ENCODE peak calls at places on chromosome 16, in seven cellular contexts. One of them, this sample, is unnamed.

GRCh38 chr16:67164599-67165061 is at the start of gene HSF4:
- DNase-seq in mammary epithelial cell: no peak
- DNase-seq in breast epithelium: no peak
- DNase-seq in left ventricle myocardium inferior: peak; percentile 75
- DNase-seq in prostate gland: peak; percentile 34
- DNase-seq in IMR-90: no peak
- DNase-seq in heart right ventricle: peak; percentile 78
- DNase-seq in this sample: peak; percentile 32

GRCh38 chr16:31225193-31225592 is 8.3 kb upstream of the PYDC1 start:
- DNase-seq in mammary epithelial cell: no peak
- DNase-seq in breast epithelium: no peak
- DNase-seq in left ventricle myocardium inferior: no peak
- DNase-seq in prostate gland: no peak
- DNase-seq in IMR-90: no peak
- DNase-seq in heart right ventricle: no peak
- DNase-seq in this sample: no peak

GRCh38 chr16:30760577-30761426 is 1.1 kb downstream of the CFAP119 start:
- DNase-seq in mammary epithelial cell: no peak
- DNase-seq in breast epithelium: no peak
- DNase-seq in left ventricle myocardium inferior: no peak
- DNase-seq in prostate gland: no peak
- DNase-seq in IMR-90: no peak
- DNase-seq in heart right ventricle: no peak
- DNase-seq in this sample: peak; percentile 39

GRCh38 chr16:2512920-2513404 is 790 bp upstream of the ATP6V0C start:
- DNase-seq in mammary epithelial cell: no peak
- DNase-seq in breast epithelium: no peak
- DNase-seq in left ventricle myocardium inferior: no peak
- DNase-seq in prostate gland: no peak
- DNase-seq in IMR-90: no peak
- DNase-seq in heart right ventricle: no peak
- DNase-seq in this sample: peak; percentile 69

GRCh38 chr16:47779201-47780016 is 318.3 kb downstream of the PHKB start:
- DNase-seq in mammary epithelial cell: no peak
- DNase-seq in breast epithelium: no peak
- DNase-seq in left ventricle myocardium inferior: no peak
- DNase-seq in prostate gland: no peak
- DNase-seq in IMR-90: peak; percentile 28
- DNase-seq in heart right ventricle: no peak
- DNase-seq in this sample: no peak

GRCh38 chr16:8194795-8195194 is 395.5 kb downstream of the TMEM114 start:
- DNase-seq in mammary epithelial cell: no peak
- DNase-seq in breast epithelium: no peak
- DNase-seq in left ventricle myocardium inferior: no peak
- DNase-seq in prostate gland: no peak
- DNase-seq in IMR-90: no peak
- DNase-seq in heart right ventricle: no peak
- DNase-seq in this sample: no peak

GRCh38 chr16:2150418-2151187 is 2.2 kb downstream of the RAB26 start:
- DNase-seq in mammary epithelial cell: peak; percentile 69
- DNase-seq in breast epithelium: no peak
- DNase-seq in left ventricle myocardium inferior: no peak
- DNase-seq in prostate gland: no peak
- DNase-seq in IMR-90: peak; percentile 28
- DNase-seq in heart right ventricle: no peak
- DNase-seq in this sample: peak; percentile 71

GRCh38 chr16:17224859-17225258 is 245.9 kb downstream of the XYLT1 start:
- DNase-seq in mammary epithelial cell: peak; percentile 29
- DNase-seq in breast epithelium: no peak
- DNase-seq in left ventricle myocardium inferior: peak; percentile 30
- DNase-seq in prostate gland: peak; percentile 69
- DNase-seq in IMR-90: peak; percentile 82
- DNase-seq in heart right ventricle: peak; percentile 27
- DNase-seq in this sample: peak; percentile 68

GRCh38 chr16:57724541-57724940 is 11.0 kb upstream of the KATNB1 start:
- DNase-seq in mammary epithelial cell: no peak
- DNase-seq in breast epithelium: no peak
- DNase-seq in left ventricle myocardium inferior: no peak
- DNase-seq in prostate gland: no peak
- DNase-seq in IMR-90: no peak
- DNase-seq in heart right ventricle: no peak
- DNase-seq in this sample: no peak

GRCh38 chr16:27437946-27438345 is 36.0 kb downstream of the IL21R start:
- DNase-seq in mammary epithelial cell: no peak
- DNase-seq in breast epithelium: no peak
- DNase-seq in left ventricle myocardium inferior: no peak
- DNase-seq in prostate gland: no peak
- DNase-seq in IMR-90: no peak
- DNase-seq in heart right ventricle: no peak
- DNase-seq in this sample: no peak

GRCh38 chr16:27795992-27796614 is 246.2 kb downstream of the KATNIP start:
- DNase-seq in mammary epithelial cell: peak; percentile 19
- DNase-seq in breast epithelium: no peak
- DNase-seq in left ventricle myocardium inferior: peak; percentile 41
- DNase-seq in prostate gland: no peak
- DNase-seq in IMR-90: peak; percentile 31
- DNase-seq in heart right ventricle: peak; percentile 42
- DNase-seq in this sample: peak; percentile 71

GRCh38 chr16:27722892-27723450 is 173.0 kb downstream of the KATNIP start:
- DNase-seq in mammary epithelial cell: no peak
- DNase-seq in breast epithelium: no peak
- DNase-seq in left ventricle myocardium inferior: no peak
- DNase-seq in prostate gland: no peak
- DNase-seq in IMR-90: no peak
- DNase-seq in heart right ventricle: no peak
- DNase-seq in this sample: peak; percentile 15

DNA sequence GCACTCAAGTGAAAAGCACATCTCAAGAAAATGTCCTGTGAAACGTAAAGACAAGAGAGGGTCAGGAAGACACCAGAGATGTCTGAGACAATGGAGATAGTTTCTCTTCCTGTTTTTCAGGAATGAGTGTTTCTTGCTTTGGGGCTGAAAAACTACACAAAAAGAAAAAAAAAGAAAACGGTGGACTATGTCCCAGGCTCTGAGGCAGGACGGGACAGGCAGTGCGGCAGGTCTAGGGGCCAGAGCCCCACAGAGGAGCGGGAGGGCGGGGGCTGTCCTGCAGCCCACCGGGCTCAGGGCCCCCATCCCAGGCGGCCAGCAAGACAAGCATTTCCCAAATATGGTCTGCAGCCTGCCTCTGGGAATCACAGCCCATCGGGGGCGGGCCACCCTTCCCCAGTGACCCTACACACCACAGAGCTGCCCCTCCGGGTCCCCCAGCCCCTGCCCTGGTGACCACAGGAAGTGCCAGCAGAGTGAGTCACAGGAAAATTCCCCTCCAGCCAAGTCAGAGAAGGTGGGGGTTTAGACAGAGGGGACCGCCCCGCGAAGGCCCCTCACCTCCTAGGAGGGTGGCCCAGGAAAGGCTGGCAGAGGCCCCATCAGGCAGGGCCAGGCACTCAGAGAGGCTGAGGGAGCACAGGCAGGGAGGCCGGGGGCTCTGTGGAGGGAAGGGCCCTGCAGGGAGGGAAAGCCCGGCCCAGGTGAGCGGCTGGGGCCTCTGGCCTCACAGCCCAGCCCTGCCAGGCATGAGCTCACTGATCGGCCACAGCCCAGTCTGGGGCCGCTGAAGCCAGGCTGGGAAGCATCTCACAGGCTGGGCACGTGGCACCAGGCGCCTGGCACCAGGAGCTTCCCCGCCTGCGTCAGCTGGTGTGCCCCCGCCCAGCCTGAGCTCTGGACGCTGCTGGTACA is 6.3 kb downstream of the BCAR1 start:
- DNase-seq in mammary epithelial cell: peak; percentile 94
- DNase-seq in breast epithelium: peak; percentile 82
- DNase-seq in left ventricle myocardium inferior: peak; percentile 84
- DNase-seq in prostate gland: peak; percentile 68
- DNase-seq in IMR-90: peak; percentile 98
- DNase-seq in heart right ventricle: peak; percentile 83
- DNase-seq in this sample: peak; percentile 91
- H3K4me1 ChIP-seq in mammary epithelial cell: peaks cover 84% of the 10 kb centered on the region
- H3K4me1 ChIP-seq in breast epithelium: peaks cover 49% of the 10 kb centered on the region
- H3K4me1 ChIP-seq in left ventricle myocardium inferior: peaks cover 100% of the 10 kb centered on the region
- H3K4me1 ChIP-seq in prostate gland: peaks cover 33% of the 10 kb centered on the region
- H3K4me1 ChIP-seq in IMR-90: peaks cover 57% of the 10 kb centered on the region
- H3K4me1 ChIP-seq in heart right ventricle: peaks cover 86% of the 10 kb centered on the region
- H3K4me1 ChIP-seq in this sample: peaks cover 52% of the 10 kb centered on the region

DNA sequence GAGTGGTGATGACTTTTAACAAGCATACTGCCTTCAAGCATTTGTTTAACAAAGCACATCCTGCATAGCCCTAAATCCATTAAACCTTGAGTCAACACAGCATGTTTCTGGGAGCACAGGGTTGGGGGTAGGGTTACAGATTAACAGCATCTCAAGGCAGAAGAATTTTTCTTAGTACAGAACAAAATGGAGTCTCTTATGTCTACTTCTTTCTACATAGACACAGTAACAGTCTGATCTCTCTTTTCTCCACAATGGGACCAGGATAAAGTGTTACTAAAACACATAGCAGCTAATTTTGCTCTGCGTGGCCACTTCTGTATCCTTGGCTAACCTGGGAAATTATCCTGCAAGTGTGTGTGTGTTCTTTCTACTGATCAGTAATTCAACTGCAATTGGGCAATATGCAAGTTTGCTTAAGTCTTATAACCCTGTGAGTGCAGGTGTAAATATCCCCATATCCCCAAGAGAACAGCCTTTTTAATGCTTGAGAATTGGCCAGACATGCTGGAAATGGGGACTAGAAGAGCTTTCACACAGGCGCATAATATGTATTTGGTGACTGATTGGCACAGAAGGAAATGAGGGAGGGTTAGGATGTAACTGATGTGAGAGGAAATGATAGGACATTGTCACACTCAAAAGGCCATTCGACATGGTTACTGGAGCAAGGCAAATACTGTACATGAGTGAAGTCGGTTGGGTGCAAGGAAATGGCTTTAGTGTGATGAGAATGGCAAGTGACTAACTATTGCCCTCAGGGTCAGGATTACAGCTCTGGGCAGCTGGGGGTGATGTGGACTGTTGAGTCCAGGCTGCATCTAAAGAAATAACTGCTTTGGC is 10.8 kb upstream of the ANKS4B start:
- DNase-seq in mammary epithelial cell: no peak
- DNase-seq in breast epithelium: no peak
- DNase-seq in left ventricle myocardium inferior: no peak
- DNase-seq in prostate gland: no peak
- DNase-seq in IMR-90: no peak
- DNase-seq in heart right ventricle: no peak
- DNase-seq in this sample: no peak
- H3K4me3 ChIP-seq in mammary epithelial cell: no peak overlapping the region
- H3K4me3 ChIP-seq in breast epithelium: no peak overlapping the region
- H3K4me3 ChIP-seq in left ventricle myocardium inferior: no peak overlapping the region
- H3K4me3 ChIP-seq in prostate gland: no peak overlapping the region
- H3K4me3 ChIP-seq in IMR-90: no peak overlapping the region
- H3K4me3 ChIP-seq in heart right ventricle: no peak overlapping the region
- H3K4me3 ChIP-seq in this sample: no peak overlapping the region

GRCh38 chr16:14309001-14309886 is 238.1 kb downstream of the MRTFB start:
- DNase-seq in mammary epithelial cell: peak; percentile 81
- DNase-seq in breast epithelium: peak; percentile 76
- DNase-seq in left ventricle myocardium inferior: no peak
- DNase-seq in prostate gland: peak; percentile 36
- DNase-seq in IMR-90: peak; percentile 39
- DNase-seq in heart right ventricle: no peak
- DNase-seq in this sample: peak; percentile 92
- TF ChIP-seq CTCF in mammary epithelial cell: peak; percentile 31
- TF ChIP-seq CTCF in breast epithelium: no peak
- TF ChIP-seq CTCF in left ventricle myocardium inferior: no peak
- TF ChIP-seq CTCF in prostate gland: no peak
- TF ChIP-seq CTCF in IMR-90: no peak
- TF ChIP-seq CTCF in heart right ventricle: no peak
- TF ChIP-seq CTCF in this sample: no peak

GRCh38 chr16:81810894-81811538 is 31.9 kb downstream of the PLCG2 start:
- DNase-seq in mammary epithelial cell: peak; percentile 17
- DNase-seq in breast epithelium: no peak
- DNase-seq in left ventricle myocardium inferior: no peak
- DNase-seq in prostate gland: no peak
- DNase-seq in IMR-90: no peak
- DNase-seq in heart right ventricle: no peak
- DNase-seq in this sample: no peak

GRCh38 chr16:81809567-81809966 is 30.5 kb downstream of the PLCG2 start:
- DNase-seq in mammary epithelial cell: no peak
- DNase-seq in breast epithelium: no peak
- DNase-seq in left ventricle myocardium inferior: no peak
- DNase-seq in prostate gland: no peak
- DNase-seq in IMR-90: no peak
- DNase-seq in heart right ventricle: no peak
- DNase-seq in this sample: no peak

GRCh38 chr16:81810361-81810760 is 31.3 kb downstream of the PLCG2 start:
- DNase-seq in mammary epithelial cell: no peak
- DNase-seq in breast epithelium: no peak
- DNase-seq in left ventricle myocardium inferior: no peak
- DNase-seq in prostate gland: no peak
- DNase-seq in IMR-90: no peak
- DNase-seq in heart right ventricle: no peak
- DNase-seq in this sample: no peak

GRCh38 chr16:81807767-81808166 is 28.7 kb downstream of the PLCG2 start:
- DNase-seq in mammary epithelial cell: no peak
- DNase-seq in breast epithelium: no peak
- DNase-seq in left ventricle myocardium inferior: no peak
- DNase-seq in prostate gland: no peak
- DNase-seq in IMR-90: no peak
- DNase-seq in heart right ventricle: no peak
- DNase-seq in this sample: no peak

GRCh38 chr16:81808933-81809480 is 29.9 kb downstream of the PLCG2 start:
- DNase-seq in mammary epithelial cell: no peak
- DNase-seq in breast epithelium: no peak
- DNase-seq in left ventricle myocardium inferior: no peak
- DNase-seq in prostate gland: no peak
- DNase-seq in IMR-90: no peak
- DNase-seq in heart right ventricle: no peak
- DNase-seq in this sample: no peak
- H3K4me1 ChIP-seq in mammary epithelial cell: no peaks in the 10 kb centered on the region
- H3K4me1 ChIP-seq in breast epithelium: no peaks in the 10 kb centered on the region
- H3K4me1 ChIP-seq in left ventricle myocardium inferior: no peaks in the 10 kb centered on the region
- H3K4me1 ChIP-seq in prostate gland: no peaks in the 10 kb centered on the region
- H3K4me1 ChIP-seq in IMR-90: no peaks in the 10 kb centered on the region
- H3K4me1 ChIP-seq in heart right ventricle: no peaks in the 10 kb centered on the region
- H3K4me1 ChIP-seq in this sample: no peaks in the 10 kb centered on the region

DNA sequence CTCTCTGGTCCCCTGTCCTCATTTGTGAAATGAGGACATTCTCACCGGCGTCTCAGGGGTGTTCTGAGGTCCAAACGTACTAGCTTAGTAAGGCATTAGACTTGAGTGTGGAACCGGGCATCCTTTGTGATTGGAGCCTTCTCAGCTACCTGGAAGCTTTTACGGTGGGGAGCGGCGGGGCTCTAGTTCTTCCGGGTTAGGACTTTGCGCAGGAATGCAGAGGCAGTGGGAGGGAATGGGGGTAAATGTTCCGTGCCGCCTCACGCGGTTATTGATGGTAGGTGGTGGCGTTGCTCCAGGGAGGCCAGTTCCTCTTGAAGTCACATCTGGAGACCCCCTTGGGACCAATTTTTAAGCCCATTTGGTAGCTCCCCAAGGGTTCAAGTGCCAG is 113.6 kb downstream of the SNX29 start:
- DNase-seq in mammary epithelial cell: no peak
- DNase-seq in breast epithelium: peak; percentile 49
- DNase-seq in left ventricle myocardium inferior: no peak
- DNase-seq in prostate gland: no peak
- DNase-seq in IMR-90: no peak
- DNase-seq in heart right ventricle: no peak
- DNase-seq in this sample: no peak
- H3K4me3 ChIP-seq in mammary epithelial cell: no peak overlapping the region
- H3K4me3 ChIP-seq in breast epithelium: peak overlapping the region; percentile 55
- H3K4me3 ChIP-seq in left ventricle myocardium inferior: peak overlapping the region; percentile 49
- H3K4me3 ChIP-seq in prostate gland: no peak overlapping the region
- H3K4me3 ChIP-seq in IMR-90: no peak overlapping the region
- H3K4me3 ChIP-seq in heart right ventricle: no peak overlapping the region
- H3K4me3 ChIP-seq in this sample: no peak overlapping the region

GRCh38 chr16:28924399-28924761 is 658 bp downstream of the RABEP2 start:
- DNase-seq in mammary epithelial cell: no peak
- DNase-seq in breast epithelium: no peak
- DNase-seq in left ventricle myocardium inferior: no peak
- DNase-seq in prostate gland: no peak
- DNase-seq in IMR-90: no peak
- DNase-seq in heart right ventricle: no peak
- DNase-seq in this sample: no peak
- TF ChIP-seq CTCF in mammary epithelial cell: peak; percentile 5
- TF ChIP-seq CTCF in breast epithelium: peak; percentile 61
- TF ChIP-seq CTCF in left ventricle myocardium inferior: no peak
- TF ChIP-seq CTCF in prostate gland: peak; percentile 58
- TF ChIP-seq CTCF in IMR-90: no peak
- TF ChIP-seq CTCF in heart right ventricle: no peak
- TF ChIP-seq CTCF in this sample: peak; percentile 24

This sample was measured in pancreas.